ENCODE peak calls at places on chromosomes 12 and 14, in six cellular contexts. One of them, this sample, is unnamed.

GRCh38 chr12:88342434-88342833 is 200.3 kb downstream of the TMTC3 start:
- DNase-seq in BJ: no peak
- DNase-seq in 8988T: no peak
- DNase-seq in NCI-H748 treated with DMSO at 0.1 percent for 48 hours: no peak
- DNase-seq in PC-9: no peak
- DNase-seq in right cardiac atrium: no peak
- DNase-seq in this sample: no peak

GRCh38 chr12:102634216-102634615 is 153.9 kb upstream of the IGF1 start:
- DNase-seq in PC-9: no peak
- DNase-seq in 8988T: no peak
- DNase-seq in BJ: peak
- DNase-seq in NCI-H748 treated with DMSO at 0.1 percent for 48 hours: no peak
- DNase-seq in right cardiac atrium: no peak
- DNase-seq in this sample: no peak

GRCh38 chr12:22856120-22856699 is 231.2 kb downstream of the ETNK1 start:
- DNase-seq in PC-9: no peak
- DNase-seq in NCI-H748 treated with DMSO at 0.1 percent for 48 hours: peak
- DNase-seq in BJ: no peak
- DNase-seq in 8988T: no peak
- DNase-seq in right cardiac atrium: no peak
- DNase-seq in this sample: no peak

GRCh38 chr12:106300761-106301160 is 1.8 kb upstream of the TCP11L2 start:
- DNase-seq in right cardiac atrium: no peak
- DNase-seq in 8988T: no peak
- DNase-seq in PC-9: no peak
- DNase-seq in NCI-H748 treated with DMSO at 0.1 percent for 48 hours: no peak
- DNase-seq in BJ: no peak
- DNase-seq in this sample: no peak

GRCh38 chr12:104573-105081 is 38.1 kb downstream of the IQSEC3 start:
- DNase-seq in PC-9: no peak
- DNase-seq in 8988T: no peak
- DNase-seq in BJ: no peak
- DNase-seq in right cardiac atrium: no peak
- DNase-seq in NCI-H748 treated with DMSO at 0.1 percent for 48 hours: peak
- DNase-seq in this sample: peak

GRCh38 chr12:750356-751191 is 1.8 kb upstream of the WNK1 start:
- DNase-seq in PC-9: no peak
- DNase-seq in NCI-H748 treated with DMSO at 0.1 percent for 48 hours: no peak
- DNase-seq in BJ: no peak
- DNase-seq in 8988T: no peak
- DNase-seq in right cardiac atrium: no peak
- DNase-seq in this sample: no peak

GRCh38 chr14:63962896-63963295 is 110.1 kb downstream of the SYNE2 start:
- DNase-seq in BJ: no peak
- DNase-seq in 8988T: no peak
- DNase-seq in right cardiac atrium: no peak
- DNase-seq in PC-9: no peak
- DNase-seq in NCI-H748 treated with DMSO at 0.1 percent for 48 hours: no peak
- DNase-seq in this sample: no peak

GRCh38 chr12:120539303-120539702 is 5.1 kb downstream of the RNF10 start:
- DNase-seq in 8988T: no peak
- DNase-seq in right cardiac atrium: no peak
- DNase-seq in NCI-H748 treated with DMSO at 0.1 percent for 48 hours: no peak
- DNase-seq in BJ: no peak
- DNase-seq in PC-9: no peak
- DNase-seq in this sample: no peak

GRCh38 chr14:93648440-93649168 is 139.7 kb downstream of the PRIMA1 start:
- DNase-seq in PC-9: no peak
- DNase-seq in right cardiac atrium: no peak
- DNase-seq in NCI-H748 treated with DMSO at 0.1 percent for 48 hours: peak
- DNase-seq in BJ: no peak
- DNase-seq in 8988T: no peak
- DNase-seq in this sample: peak

GRCh38 chr14:25406818-25407217 is 356.9 kb upstream of the STXBP6 start:
- DNase-seq in 8988T: no peak
- DNase-seq in BJ: no peak
- DNase-seq in NCI-H748 treated with DMSO at 0.1 percent for 48 hours: peak
- DNase-seq in right cardiac atrium: no peak
- DNase-seq in PC-9: no peak
- DNase-seq in this sample: peak

GRCh38 chr14:92877757-92878431 is 45.1 kb upstream of the CHGA start:
- DNase-seq in 8988T: no peak
- DNase-seq in PC-9: no peak
- DNase-seq in right cardiac atrium: no peak
- DNase-seq in NCI-H748 treated with DMSO at 0.1 percent for 48 hours: no peak
- DNase-seq in BJ: no peak
- DNase-seq in this sample: no peak

GRCh38 chr12:6871052-6871957 is 1.8 kb downstream of the SPSB2 start:
- DNase-seq in BJ: no peak
- DNase-seq in 8988T: peak
- DNase-seq in right cardiac atrium: no peak
- DNase-seq in PC-9: peak
- DNase-seq in NCI-H748 treated with DMSO at 0.1 percent for 48 hours: no peak
- DNase-seq in this sample: no peak

GRCh38 chr14:94575730-94576585 is 5.3 kb upstream of the SERPINA5 start:
- DNase-seq in NCI-H748 treated with DMSO at 0.1 percent for 48 hours: no peak
- DNase-seq in right cardiac atrium: no peak
- DNase-seq in PC-9: no peak
- DNase-seq in BJ: no peak
- DNase-seq in 8988T: no peak
- DNase-seq in this sample: no peak

GRCh38 chr12:12008931-12009611 is 61.7 kb upstream of the BCL2L14 start:
- DNase-seq in BJ: no peak
- DNase-seq in right cardiac atrium: no peak
- DNase-seq in PC-9: peak
- DNase-seq in 8988T: no peak
- DNase-seq in NCI-H748 treated with DMSO at 0.1 percent for 48 hours: peak
- DNase-seq in this sample: peak

GRCh38 chr14:99758121-99758871 is 34.9 kb upstream of the EML1 start:
- DNase-seq in right cardiac atrium: peak
- DNase-seq in 8988T: no peak
- DNase-seq in BJ: peak
- DNase-seq in NCI-H748 treated with DMSO at 0.1 percent for 48 hours: no peak
- DNase-seq in PC-9: no peak
- DNase-seq in this sample: no peak

GRCh38 chr12:130879781-130880389 is 8.0 kb downstream of the RAN start:
- DNase-seq in NCI-H748 treated with DMSO at 0.1 percent for 48 hours: no peak
- DNase-seq in 8988T: peak
- DNase-seq in BJ: no peak
- DNase-seq in PC-9: no peak
- DNase-seq in right cardiac atrium: no peak
- DNase-seq in this sample: no peak

GRCh38 chr12:119259483-119259882 is 75.0 kb upstream of the CCDC60 start:
- DNase-seq in NCI-H748 treated with DMSO at 0.1 percent for 48 hours: no peak
- DNase-seq in right cardiac atrium: no peak
- DNase-seq in PC-9: no peak
- DNase-seq in BJ: no peak
- DNase-seq in 8988T: no peak
- DNase-seq in this sample: no peak

This sample was measured in COR-L47.